ENCODE peak calls at places on chromosome 16, in ten cellular contexts. E is PC-3, A is tibial nerve, I is fibroblast of pulmonary artery, T is fibroblast of mammary gland, G is nephron progenitor cell, U is AG04450, N is GM13976, J is WTC11, M is progenitor cell of endocrine pancreas. H is an unnamed sample.

GRCh38 chr16:30728904-30729672 is 19.1 kb upstream of the PHKG2 start:
- DNase-seq in A (no peak), U (no peak), J (peak; percentile 23), N (no peak), T (no peak), I (no peak), E (no peak), M (no peak), G (no peak), H (no peak)

GRCh38 chr16:8885674-8886592 is 3.8 kb downstream of the LITAFD start:
- DNase-seq in I (peak; percentile 40), N (no peak), U (no peak), G (no peak), T (peak; percentile 52), J (no peak), A (no peak), E (peak; percentile 55), M (no peak), H (no peak)

GRCh38 chr16:53775821-53776431 is 72.0 kb downstream of the FTO start:
- DNase-seq in J (no peak), T (peak; percentile 92), G (no peak), I (peak; percentile 96), A (no peak), E (peak; percentile 89), M (no peak), N (no peak), U (peak; percentile 81), H (peak; percentile 26)

GRCh38 chr16:79589495-79590134 is 10.9 kb downstream of the MAF start:
- DNase-seq in G (no peak), T (no peak), A (no peak), M (no peak), I (no peak), E (no peak), N (peak; percentile 25), J (peak; percentile 38), U (no peak), H (no peak)

GRCh38 chr16:85418978-85419491 is 194.1 kb upstream of the GSE1 start:
- DNase-seq in J (peak; percentile 28), I (no peak), A (no peak), M (no peak), G (peak; percentile 2), T (no peak), E (no peak), N (no peak), U (no peak), H (no peak)

GRCh38 chr16:19396555-19397011 is 21.1 kb upstream of the TMC5 start:
- DNase-seq in U (no peak), T (no peak), I (no peak), A (no peak), G (no peak), J (no peak), N (no peak), E (peak; percentile 41), M (no peak), H (no peak)

GRCh38 chr16:58026139-58026704 is 668 bp downstream of the MMP15 start:
- DNase-seq in A (no peak), J (peak; percentile 46), T (peak; percentile 28), M (peak; percentile 28), N (no peak), E (peak; percentile 28), U (no peak), I (peak; percentile 43), G (peak; percentile 54), H (no peak)

GRCh38 chr16:81466351-81466960 is 21.8 kb downstream of the CMIP start:
- DNase-seq in U (no peak), T (peak; percentile 48), I (no peak), G (no peak), M (no peak), A (no peak), J (no peak), E (no peak), N (no peak), H (no peak)

GRCh38 chr16:81493755-81494433 is 49.3 kb downstream of the CMIP start:
- DNase-seq in G (no peak), A (no peak), T (peak; percentile 92), E (peak; percentile 93), I (peak; percentile 50), M (no peak), U (peak; percentile 37), J (no peak), N (no peak), H (no peak)

GRCh38 chr16:11181889-11182279 is 74.1 kb downstream of the SOCS1 start:
- DNase-seq in G (no peak), U (no peak), N (no peak), A (no peak), E (no peak), M (no peak), I (no peak), J (no peak), T (peak; percentile 18), H (no peak)

GRCh38 chr16:1534021-1535020 is 855 bp downstream of the TMEM204 start:
- DNase-seq in N (no peak), I (no peak), U (no peak), T (peak; percentile 25), M (no peak), J (no peak), E (no peak), G (peak; percentile 10), A (no peak), H (no peak)

GRCh38 chr16:17350212-17350611 is 120.5 kb downstream of the XYLT1 start:
- DNase-seq in T (peak; percentile 78), I (no peak), E (no peak), N (no peak), M (no peak), U (no peak), A (no peak), G (no peak), J (no peak), H (no peak)

GRCh38 chr16:71723537-71724319 is 773 bp downstream of the PHLPP2 start:
- DNase-seq in I (peak; percentile 56), A (peak; percentile 39), E (peak; percentile 73), U (no peak), J (peak; percentile 74), G (peak; percentile 88), N (peak; percentile 95), T (peak; percentile 41), M (peak; percentile 73), H (peak; percentile 39)

GRCh38 chr16:56931769-56932587 is at the start of gene HERPUD1:
- DNase-seq in A (peak; percentile 96), T (peak; percentile 96), G (peak; percentile 96), J (peak; percentile 96), M (peak; percentile 95), N (peak; percentile 99), E (peak; percentile 96), U (peak; percentile 97), I (peak; percentile 98), H (peak; percentile 82)
- TF ChIP-seq CTCF in A (no peak), T (no peak), G (no peak), J (no peak), M (peak; percentile 36), N (no peak), E (no peak), U (no peak), I (no peak), H (no peak)

DNA sequence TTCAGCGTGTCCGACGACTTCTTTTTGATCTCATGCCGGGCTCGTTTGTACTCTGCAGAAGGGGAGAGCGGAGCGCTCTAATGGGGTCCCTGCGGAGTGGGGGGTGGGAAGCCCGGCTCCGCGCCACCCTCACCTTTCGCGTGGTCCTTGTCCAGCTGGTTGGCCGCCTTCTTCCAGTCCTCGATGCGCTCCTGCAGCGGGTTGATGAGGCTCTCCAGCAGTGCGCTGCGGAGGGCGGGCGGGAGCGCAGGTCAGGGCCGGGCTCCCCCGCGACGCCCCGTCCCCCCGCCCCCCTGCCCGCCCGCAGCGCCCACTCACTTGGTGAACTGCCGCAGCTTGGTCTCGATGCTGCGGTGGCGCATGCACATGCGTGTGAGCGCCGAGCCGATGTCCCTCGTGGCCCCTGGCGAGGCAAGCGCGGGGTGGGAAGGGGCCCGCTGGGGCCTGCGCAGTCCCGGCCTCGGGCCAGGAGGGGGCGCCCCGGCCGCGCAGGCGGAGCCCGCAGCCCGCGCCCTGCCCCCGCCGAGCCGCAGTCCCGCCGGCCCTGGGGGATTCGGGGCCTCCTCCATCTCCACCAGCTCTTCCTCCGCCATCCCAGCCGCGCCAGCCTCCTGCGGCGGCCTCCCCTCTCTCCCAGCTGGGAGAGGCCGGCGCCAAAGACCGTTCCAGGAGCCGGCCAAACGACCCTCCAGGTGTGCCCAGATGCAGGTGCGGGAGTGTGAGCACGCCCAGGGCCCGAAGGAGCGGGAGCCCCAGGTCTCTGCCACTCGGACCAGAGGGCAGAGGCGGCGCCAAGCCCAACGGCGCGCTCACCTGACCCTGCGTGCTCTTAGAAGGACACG is 6.0 kb downstream of the MTSS2 start:
- DNase-seq in I (no peak), U (no peak), G (peak; percentile 73), J (peak; percentile 72), A (no peak), E (no peak), T (no peak), M (no peak), N (peak; percentile 77), H (no peak)
- TF ChIP-seq CTCF in I (peak; percentile 4), U (peak; percentile 13), G (peak; percentile 15), J (peak; percentile 53), A (peak; percentile 77), E (no peak), T (no peak), M (peak; percentile 58), N (no peak), H (no peak)

DNA sequence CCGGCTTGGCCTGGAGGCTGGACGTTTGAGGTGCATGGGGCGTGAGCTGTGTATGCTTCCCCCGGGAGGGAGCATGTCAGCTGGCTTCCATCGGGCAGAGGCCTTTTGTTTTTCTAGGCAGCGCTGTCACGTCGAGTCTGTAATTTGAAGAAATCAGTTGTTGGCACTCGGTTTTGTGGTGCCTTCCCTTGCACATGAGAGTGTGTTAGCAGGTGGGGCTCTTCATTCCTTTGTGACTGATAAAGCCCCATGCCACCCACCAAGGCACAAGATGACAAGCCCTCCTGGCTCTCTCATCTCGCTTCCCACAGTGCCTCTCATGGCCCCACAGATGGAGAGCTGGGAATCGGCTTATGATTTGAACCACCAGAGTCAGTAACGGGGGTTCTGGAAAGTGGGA is 72.1 kb downstream of the BANP start:
- DNase-seq in J (no peak), N (no peak), E (no peak), U (no peak), I (no peak), G (no peak), T (no peak), A (no peak), M (no peak), H (no peak)
- TF ChIP-seq CTCF in J (no peak), N (no peak), E (no peak), U (no peak), I (no peak), G (no peak), T (no peak), A (no peak), M (no peak), H (no peak)

GRCh38 chr16:50781518-50781917 is 39.6 kb downstream of the CYLD start:
- DNase-seq in J (no peak), T (no peak), A (no peak), N (no peak), E (no peak), I (no peak), G (no peak), U (no peak), M (no peak), H (no peak)

GRCh38 chr16:50778284-50779163 is 36.6 kb downstream of the CYLD start:
- DNase-seq in U (no peak), E (no peak), T (no peak), I (no peak), M (no peak), N (no peak), J (no peak), A (no peak), G (no peak), H (no peak)

GRCh38 chr16:50776042-50776441 is 34.2 kb downstream of the CYLD start:
- DNase-seq in U (no peak), E (no peak), T (no peak), G (no peak), M (no peak), I (no peak), N (no peak), J (no peak), A (no peak), H (no peak)

GRCh38 chr16:50781043-50781442 is 39.2 kb downstream of the CYLD start:
- DNase-seq in G (no peak), T (peak; percentile 12), N (no peak), M (no peak), A (no peak), E (peak; percentile 15), I (no peak), J (peak; percentile 31), U (no peak), H (no peak)
- TF ChIP-seq CTCF in G (peak; percentile 17), T (peak; percentile 18), N (no peak), M (peak; percentile 26), A (no peak), E (no peak), I (peak; percentile 13), J (peak; percentile 29), U (peak; percentile 10), H (no peak)